ENCODE peak calls at places on chromosomes 16 and 17, in five cellular contexts. One of them, this sample, is unnamed.

GRCh38 chr16:54677551-54677950 is 253.1 kb upstream of the IRX5 start:
- DNase-seq in GM12878: no peak
- DNase-seq in HepG2: no peak
- DNase-seq in HCT116: no peak
- DNase-seq in K562: no peak
- DNase-seq in this sample: no peak

GRCh38 chr17:50067996-50068395 is 12.1 kb downstream of the ITGA3 start:
- DNase-seq in GM12878: no peak
- DNase-seq in HepG2: no peak
- DNase-seq in HCT116: no peak
- DNase-seq in K562: no peak
- DNase-seq in this sample: no peak

GRCh38 chr17:11900103-11900502 is 97.2 kb downstream of the ZNF18 start:
- DNase-seq in GM12878: no peak
- DNase-seq in HepG2: no peak
- DNase-seq in HCT116: no peak
- DNase-seq in K562: no peak
- DNase-seq in this sample: no peak

GRCh38 chr17:80395402-80396151 is 19.4 kb upstream of the ENDOV start:
- DNase-seq in GM12878: no peak
- DNase-seq in HepG2: no peak
- DNase-seq in HCT116: no peak
- DNase-seq in K562: no peak
- DNase-seq in this sample: peak; percentile 28

GRCh38 chr16:8109510-8110369 is 480.6 kb downstream of the TMEM114 start:
- DNase-seq in GM12878: no peak
- DNase-seq in HepG2: no peak
- DNase-seq in HCT116: no peak
- DNase-seq in K562: peak; percentile 95
- DNase-seq in this sample: no peak

GRCh38 chr17:57874434-57875108 is 24.7 kb upstream of the MRPS23 start:
- DNase-seq in GM12878: no peak
- DNase-seq in HepG2: no peak
- DNase-seq in HCT116: no peak
- DNase-seq in K562: no peak
- DNase-seq in this sample: peak; percentile 84

GRCh38 chr17:33261911-33262665 is 31.0 kb downstream of the ASIC2 start:
- DNase-seq in GM12878: no peak
- DNase-seq in HepG2: no peak
- DNase-seq in HCT116: no peak
- DNase-seq in K562: no peak
- DNase-seq in this sample: no peak

GRCh38 chr16:49365711-49366509 is 7.7 kb upstream of the C16orf78 start:
- DNase-seq in GM12878: peak; percentile 67
- DNase-seq in HepG2: no peak
- DNase-seq in HCT116: no peak
- DNase-seq in K562: no peak
- DNase-seq in this sample: no peak

GRCh38 chr16:49441366-49441780 is 67.8 kb downstream of the C16orf78 start:
- DNase-seq in GM12878: peak; percentile 71
- DNase-seq in HepG2: no peak
- DNase-seq in HCT116: no peak
- DNase-seq in K562: no peak
- DNase-seq in this sample: peak; percentile 53

GRCh38 chr17:67696853-67697505 is 20.8 kb upstream of the NOL11 start:
- DNase-seq in GM12878: no peak
- DNase-seq in HepG2: no peak
- DNase-seq in HCT116: no peak
- DNase-seq in K562: no peak
- DNase-seq in this sample: no peak

GRCh38 chr17:16439867-16440351 is 24.5 kb downstream of the TRPV2 start:
- DNase-seq in GM12878: no peak
- DNase-seq in HepG2: no peak
- DNase-seq in HCT116: no peak
- DNase-seq in K562: no peak
- DNase-seq in this sample: no peak

GRCh38 chr17:77481476-77482374 is 341.0 kb downstream of the SEC14L1 start:
- DNase-seq in GM12878: no peak
- DNase-seq in HepG2: no peak
- DNase-seq in HCT116: no peak
- DNase-seq in K562: no peak
- DNase-seq in this sample: no peak

GRCh38 chr16:10971560-10971961 is 27.2 kb downstream of the CLEC16A start:
- DNase-seq in GM12878: no peak
- DNase-seq in HepG2: peak; percentile 70
- DNase-seq in HCT116: peak; percentile 47
- DNase-seq in K562: peak; percentile 83
- DNase-seq in this sample: peak; percentile 63

GRCh38 chr16:4694664-4695451 is 1.5 kb downstream of the NUDT16L1 start:
- DNase-seq in GM12878: no peak
- DNase-seq in HepG2: no peak
- DNase-seq in HCT116: no peak
- DNase-seq in K562: no peak
- DNase-seq in this sample: peak; percentile 58

GRCh38 chr16:57606847-57607501 is 21.5 kb upstream of the ADGRG1 start:
- DNase-seq in GM12878: no peak
- DNase-seq in HepG2: peak; percentile 85
- DNase-seq in HCT116: no peak
- DNase-seq in K562: no peak
- DNase-seq in this sample: peak; percentile 56
- TF ChIP-seq ZBTB33 in GM12878: no peak
- TF ChIP-seq ZBTB33 in HepG2: no peak
- TF ChIP-seq ZBTB33 in HCT116: no peak
- TF ChIP-seq ZBTB33 in K562: no peak
- TF ChIP-seq ZBTB33 in this sample: no peak

GRCh38 chr17:29591737-29592624 is 951 bp upstream of the ANKRD13B start:
- DNase-seq in GM12878: no peak
- DNase-seq in HepG2: peak; percentile 74
- DNase-seq in HCT116: peak; percentile 69
- DNase-seq in K562: peak; percentile 90
- DNase-seq in this sample: peak; percentile 96

GRCh38 chr17:29593546-29594440 is 861 bp downstream of the ANKRD13B start:
- DNase-seq in GM12878: no peak
- DNase-seq in HepG2: no peak
- DNase-seq in HCT116: no peak
- DNase-seq in K562: peak; percentile 61
- DNase-seq in this sample: no peak

GRCh38 chr17:29594441-29595090 is 1.6 kb downstream of the ANKRD13B start:
- DNase-seq in GM12878: no peak
- DNase-seq in HepG2: no peak
- DNase-seq in HCT116: no peak
- DNase-seq in K562: no peak
- DNase-seq in this sample: no peak

GRCh38 chr17:29590979-29591736 is 1.7 kb upstream of the GIT1 start:
- DNase-seq in GM12878: no peak
- DNase-seq in HepG2: peak; percentile 58
- DNase-seq in HCT116: peak; percentile 48
- DNase-seq in K562: peak; percentile 80
- DNase-seq in this sample: peak; percentile 83

DNA sequence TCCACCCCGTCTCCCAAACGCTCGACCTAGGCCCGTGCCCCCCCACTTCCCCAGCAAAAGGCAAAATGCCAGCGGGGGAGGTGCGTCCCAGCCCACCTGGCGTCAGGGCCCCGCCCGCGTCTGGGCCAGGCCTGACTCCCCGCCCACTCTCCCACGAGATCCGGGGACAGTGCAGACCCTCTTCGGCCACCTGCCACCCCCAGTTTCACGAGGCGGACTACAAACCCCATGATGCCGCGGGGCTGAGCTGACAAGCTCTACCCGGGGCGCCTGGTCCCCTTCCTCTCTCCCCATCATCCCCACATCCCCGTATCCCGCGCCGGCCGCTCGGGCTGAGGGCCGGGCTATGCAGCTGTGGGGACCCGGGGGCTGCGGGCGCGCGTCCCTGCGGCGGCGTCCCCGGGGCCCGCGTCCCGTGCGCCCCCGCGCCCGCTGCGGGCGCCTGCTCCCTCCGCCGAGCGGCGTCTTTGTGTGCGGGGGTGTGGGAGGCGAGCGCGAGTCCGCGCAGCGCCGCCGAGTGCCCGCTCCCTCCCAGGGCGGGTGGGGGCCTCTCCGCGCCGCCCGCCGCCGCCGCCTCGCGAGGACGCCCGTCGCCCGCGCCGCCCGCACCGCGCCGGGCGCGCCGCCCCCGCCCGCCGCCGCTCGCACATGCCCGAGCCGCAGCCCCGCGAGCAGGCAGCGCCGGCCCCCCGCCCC is at the start of gene ANKRD13B:
- DNase-seq in GM12878: no peak
- DNase-seq in HepG2: no peak
- DNase-seq in HCT116: no peak
- DNase-seq in K562: peak; percentile 66
- DNase-seq in this sample: peak; percentile 83
- TF ChIP-seq ZBTB33 in GM12878: no peak
- TF ChIP-seq ZBTB33 in HepG2: no peak
- TF ChIP-seq ZBTB33 in HCT116: no peak
- TF ChIP-seq ZBTB33 in K562: no peak
- TF ChIP-seq ZBTB33 in this sample: no peak

DNA sequence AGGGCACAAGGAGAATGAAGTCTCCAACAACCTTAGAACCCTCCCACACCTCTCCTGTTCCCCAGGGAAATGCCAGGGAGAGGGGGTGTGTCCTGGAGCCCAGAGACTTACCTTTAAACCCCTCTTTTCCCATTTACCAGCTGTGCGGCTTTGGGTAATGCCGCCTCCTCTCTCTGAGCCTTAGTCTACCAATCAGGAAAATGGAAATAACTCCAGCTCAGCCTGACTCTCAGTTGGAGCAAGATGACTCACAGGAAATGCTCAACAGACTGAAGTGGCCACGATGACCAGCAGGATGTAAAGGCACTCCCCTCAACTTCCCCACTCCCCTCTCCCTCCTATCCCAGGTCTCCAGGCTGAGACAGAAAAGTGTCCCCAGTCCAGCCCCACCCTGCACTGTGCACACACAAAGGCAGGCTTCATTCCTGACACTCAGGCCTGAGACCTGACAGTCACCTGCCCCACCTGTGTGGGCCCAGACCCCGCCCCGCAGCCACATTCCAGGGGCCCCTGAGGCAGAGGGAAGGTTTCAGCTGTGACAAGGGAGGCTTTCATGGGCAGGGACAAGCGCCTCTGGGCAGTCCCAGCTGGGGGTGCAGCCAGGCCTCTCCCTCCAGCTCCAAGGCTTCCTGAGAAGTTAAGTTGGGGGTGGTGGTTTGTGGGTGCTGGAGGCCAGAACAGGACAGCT is 3.0 kb upstream of the KRT15 start:
- DNase-seq in GM12878: no peak
- DNase-seq in HepG2: peak; percentile 81
- DNase-seq in HCT116: peak; percentile 97
- DNase-seq in K562: peak; percentile 81
- DNase-seq in this sample: no peak
- TF ChIP-seq ZBTB33 in GM12878: no peak
- TF ChIP-seq ZBTB33 in HepG2: no peak
- TF ChIP-seq ZBTB33 in HCT116: peak; percentile 51
- TF ChIP-seq ZBTB33 in K562: no peak
- TF ChIP-seq ZBTB33 in this sample: no peak

GRCh38 chr17:61510991-61511390 is 58.8 kb downstream of the TBX4 start:
- DNase-seq in GM12878: no peak
- DNase-seq in HepG2: no peak
- DNase-seq in HCT116: no peak
- DNase-seq in K562: no peak
- DNase-seq in this sample: no peak

GRCh38 chr17:61510237-61510636 is 58.0 kb downstream of the TBX4 start:
- DNase-seq in GM12878: no peak
- DNase-seq in HepG2: no peak
- DNase-seq in HCT116: no peak
- DNase-seq in K562: no peak
- DNase-seq in this sample: no peak

GRCh38 chr17:61507667-61508066 is 55.4 kb downstream of the TBX4 start:
- DNase-seq in GM12878: no peak
- DNase-seq in HepG2: no peak
- DNase-seq in HCT116: no peak
- DNase-seq in K562: no peak
- DNase-seq in this sample: no peak

GRCh38 chr17:61511480-61512182 is 59.4 kb downstream of the TBX4 start:
- DNase-seq in GM12878: no peak
- DNase-seq in HepG2: no peak
- DNase-seq in HCT116: no peak
- DNase-seq in K562: no peak
- DNase-seq in this sample: no peak

GRCh38 chr17:61508912-61509311 is 56.7 kb downstream of the TBX4 start:
- DNase-seq in GM12878: no peak
- DNase-seq in HepG2: no peak
- DNase-seq in HCT116: no peak
- DNase-seq in K562: no peak
- DNase-seq in this sample: no peak
- TF ChIP-seq ZBTB33 in GM12878: no peak
- TF ChIP-seq ZBTB33 in HepG2: no peak
- TF ChIP-seq ZBTB33 in HCT116: no peak
- TF ChIP-seq ZBTB33 in K562: no peak
- TF ChIP-seq ZBTB33 in this sample: no peak

GRCh38 chr16:2398520-2398919 is 30.7 kb upstream of the CCNF start:
- DNase-seq in GM12878: no peak
- DNase-seq in HepG2: no peak
- DNase-seq in HCT116: no peak
- DNase-seq in K562: no peak
- DNase-seq in this sample: no peak
- TF ChIP-seq ZBTB33 in GM12878: no peak
- TF ChIP-seq ZBTB33 in HepG2: no peak
- TF ChIP-seq ZBTB33 in HCT116: no peak
- TF ChIP-seq ZBTB33 in K562: no peak
- TF ChIP-seq ZBTB33 in this sample: no peak

GRCh38 chr16:89917773-89918452 is 749 bp upstream of the MC1R start:
- DNase-seq in GM12878: peak; percentile 73
- DNase-seq in HepG2: peak; percentile 90
- DNase-seq in HCT116: peak; percentile 96
- DNase-seq in K562: peak; percentile 78
- DNase-seq in this sample: peak; percentile 82
- TF ChIP-seq ZBTB33 in GM12878: no peak
- TF ChIP-seq ZBTB33 in HepG2: peak; percentile 86
- TF ChIP-seq ZBTB33 in HCT116: peak; percentile 85
- TF ChIP-seq ZBTB33 in K562: peak; percentile 49
- TF ChIP-seq ZBTB33 in this sample: no peak

DNA sequence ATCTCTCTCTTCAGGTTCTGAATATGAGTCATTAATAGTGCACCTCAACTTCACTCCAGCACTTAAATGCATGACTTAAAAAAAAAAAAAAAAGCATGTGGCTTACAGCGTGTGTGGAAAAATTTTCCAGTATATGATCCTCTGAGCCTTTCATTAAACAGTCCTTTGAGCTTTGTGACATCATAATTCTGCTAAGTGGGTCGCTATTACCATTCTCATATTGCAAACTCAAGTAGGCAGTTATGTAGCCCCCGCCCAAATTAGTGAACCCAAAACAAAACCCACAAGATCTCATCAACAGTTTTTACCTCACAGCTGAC is 672 bp downstream of the CMTR2 start:
- DNase-seq in GM12878: no peak
- DNase-seq in HepG2: no peak
- DNase-seq in HCT116: no peak
- DNase-seq in K562: no peak
- DNase-seq in this sample: no peak
- TF ChIP-seq ZBTB33 in GM12878: no peak
- TF ChIP-seq ZBTB33 in HepG2: no peak
- TF ChIP-seq ZBTB33 in HCT116: no peak
- TF ChIP-seq ZBTB33 in K562: no peak
- TF ChIP-seq ZBTB33 in this sample: no peak

GRCh38 chr17:21495281-21495680 is 119.1 kb downstream of the KCNJ12 start:
- DNase-seq in GM12878: no peak
- DNase-seq in HepG2: no peak
- DNase-seq in HCT116: no peak
- DNase-seq in K562: no peak
- DNase-seq in this sample: peak; percentile 34
- TF ChIP-seq ZBTB33 in GM12878: no peak
- TF ChIP-seq ZBTB33 in HepG2: no peak
- TF ChIP-seq ZBTB33 in HCT116: no peak
- TF ChIP-seq ZBTB33 in K562: no peak
- TF ChIP-seq ZBTB33 in this sample: no peak